ENCODE peak calls at places on chromosomes 13 and 19, in six cellular contexts. J is dorsolateral prefrontal cortex; Z is right lobe of liver; W is fibroblast of pulmonary artery; A is neuronal stem cell; Y is CD8-positive, alpha-beta T cell. X is an unnamed sample.

GRCh38 chr19:22882797-22883196 is 50.7 kb downstream of the ZNF723 start:
- DNase-seq in J (no peak), Z (no peak), W (peak), A (no peak), Y (no peak), X (no peak)

GRCh38 chr13:26749905-26750304 is 10.7 kb downstream of the GPR12 start:
- DNase-seq in J (no peak), Z (no peak), W (no peak), A (no peak), Y (no peak), X (no peak)

GRCh38 chr13:73223372-73223781 is 164.6 kb downstream of the KLF5 start:
- DNase-seq in J (no peak), Z (no peak), W (no peak), A (no peak), Y (no peak), X (no peak)

GRCh38 chr19:56690668-56691067 is 19.1 kb upstream of the ZNF835 start:
- DNase-seq in J (no peak), Z (no peak), W (no peak), A (no peak), Y (no peak), X (no peak)

GRCh38 chr19:18194554-18195238 is 1.7 kb downstream of the MPV17L2 start:
- DNase-seq in J (no peak), Z (no peak), W (peak), A (no peak), Y (peak), X (no peak)

GRCh38 chr13:113889467-113889866 is 25.6 kb upstream of the GAS6 start:
- DNase-seq in J (no peak), Z (no peak), W (no peak), A (no peak), Y (no peak), X (no peak)

GRCh38 chr19:4971424-4971793 is 2.5 kb downstream of the KDM4B start:
- DNase-seq in J (no peak), Z (peak), W (no peak), A (no peak), Y (no peak), X (no peak)

GRCh38 chr13:72998012-72998411 is 60.8 kb upstream of the KLF5 start:
- DNase-seq in J (no peak), Z (no peak), W (no peak), A (no peak), Y (no peak), X (no peak)

GRCh38 chr13:44142911-44143665 is 230.5 kb upstream of the SERP2 start:
- DNase-seq in J (no peak), Z (no peak), W (peak), A (no peak), Y (no peak), X (no peak)

GRCh38 chr13:102651892-102652291 is 43.0 kb downstream of the METTL21C start:
- DNase-seq in J (no peak), Z (no peak), W (peak), A (no peak), Y (no peak), X (no peak)

GRCh38 chr19:6232567-6232966 is 47.2 kb downstream of the MLLT1 start:
- DNase-seq in J (no peak), Z (no peak), W (peak), A (no peak), Y (no peak), X (no peak)

GRCh38 chr13:112842343-112842856 is 126.6 kb upstream of the MCF2L start:
- DNase-seq in J (no peak), Z (no peak), W (peak), A (peak), Y (no peak), X (no peak)

GRCh38 chr13:40563350-40564125 is 102.9 kb downstream of the FOXO1 start:
- DNase-seq in J (no peak), Z (peak), W (peak), A (no peak), Y (no peak), X (no peak)

GRCh38 chr19:35856546-35857149 is at the start of gene KIRREL2:
- DNase-seq in J (no peak), Z (no peak), W (no peak), A (peak), Y (peak), X (no peak)

GRCh38 chr13:99796175-99796819 is 175.3 kb downstream of the ZIC5 start:
- DNase-seq in J (no peak), Z (no peak), W (peak), A (peak), Y (peak), X (no peak)

GRCh38 chr13:106597190-106597589 is 29.3 kb upstream of the ARGLU1 start:
- DNase-seq in J (no peak), Z (no peak), W (peak), A (no peak), Y (no peak), X (no peak)

GRCh38 chr19:34067861-34068271 is 104.4 kb upstream of the LSM14A start:
- DNase-seq in J (no peak), Z (no peak), W (no peak), A (no peak), Y (no peak), X (no peak)

GRCh38 chr13:44063881-44064280 is 184.2 kb downstream of the LACC1 start:
- DNase-seq in J (no peak), Z (no peak), W (no peak), A (no peak), Y (no peak), X (no peak)

GRCh38 chr13:110812111-110812868 is 98.8 kb downstream of the ING1 start:
- DNase-seq in J (no peak), Z (no peak), W (peak), A (no peak), Y (no peak), X (no peak)
- H3K4me3 ChIP-seq in J (peak), Z (no peak), W (peak), A (peak), Y (no peak), X (peak)

GRCh38 chr19:38389957-38390924 is 1.7 kb downstream of the SPRED3 start:
- DNase-seq in J (no peak), Z (no peak), W (no peak), A (no peak), Y (no peak), X (no peak)
- H3K4me3 ChIP-seq in J (peak), Z (no peak), W (peak), A (peak), Y (no peak), X (no peak)

GRCh38 chr19:12778905-12779161 is 3.5 kb upstream of the HOOK2 start:
- DNase-seq in J (no peak), Z (no peak), W (no peak), A (no peak), Y (no peak), X (no peak)
- H3K4me3 ChIP-seq in J (peak), Z (peak), W (peak), A (no peak), Y (no peak), X (peak)

DNA sequence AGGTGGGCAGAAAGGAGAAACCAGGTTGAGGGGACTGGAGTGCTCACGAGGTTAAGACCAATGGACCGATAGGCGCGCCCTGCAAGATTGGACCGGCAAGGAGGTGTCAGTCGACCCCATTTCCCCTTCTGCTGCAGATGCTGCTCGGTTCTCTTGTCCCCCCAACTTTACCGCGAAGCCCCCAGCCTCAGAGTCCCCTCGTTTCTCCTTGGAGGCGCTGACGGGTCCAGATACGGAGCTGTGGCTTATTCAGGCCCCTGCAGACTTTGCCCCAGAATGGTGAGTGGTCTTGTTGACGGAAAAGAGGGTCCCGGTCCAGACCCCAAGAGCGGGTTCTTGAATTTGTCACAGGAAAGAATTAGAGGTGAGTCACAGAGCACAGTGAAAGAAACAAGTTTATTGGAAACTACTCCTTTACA is 522 bp downstream of the POLR1G start:
- DNase-seq in J (no peak), Z (no peak), W (no peak), A (no peak), Y (no peak), X (no peak)
- H3K4me3 ChIP-seq in J (peak), Z (peak), W (peak), A (peak), Y (peak), X (peak)

GRCh38 chr19:1282588-1283206 is 3.0 kb upstream of the EFNA2 start:
- DNase-seq in J (no peak), Z (no peak), W (no peak), A (no peak), Y (no peak), X (no peak)

GRCh38 chr19:1283207-1283916 is 2.3 kb upstream of the EFNA2 start:
- DNase-seq in J (no peak), Z (peak), W (no peak), A (no peak), Y (no peak), X (no peak)

GRCh38 chr19:1284293-1284978 is 1.2 kb upstream of the EFNA2 start:
- DNase-seq in J (no peak), Z (peak), W (no peak), A (no peak), Y (no peak), X (no peak)

GRCh38 chr19:1284979-1285736 is 515 bp upstream of the EFNA2 start:
- DNase-seq in J (no peak), Z (peak), W (no peak), A (no peak), Y (no peak), X (no peak)

DNA sequence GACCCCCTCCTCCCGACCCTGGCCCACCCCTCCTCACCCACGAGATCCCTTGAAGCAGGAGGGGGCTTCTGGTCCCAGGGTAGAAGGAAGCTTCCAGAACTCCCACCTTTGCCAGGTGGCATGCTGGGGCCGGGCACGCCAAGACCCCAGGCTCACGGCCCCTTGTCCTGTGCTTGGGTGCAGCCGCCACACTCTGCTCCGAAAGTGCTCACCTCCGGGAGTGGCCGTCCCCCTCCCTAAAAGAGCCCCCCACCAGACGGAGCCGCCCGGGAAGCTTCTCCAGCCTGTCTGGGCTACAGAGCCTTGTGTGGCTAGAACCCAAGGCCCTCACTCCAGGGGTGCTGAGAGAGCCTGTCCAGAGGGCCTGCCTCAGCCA is 1.8 kb upstream of the EFNA2 start:
- DNase-seq in J (no peak), Z (no peak), W (no peak), A (no peak), Y (no peak), X (no peak)
- H3K4me3 ChIP-seq in J (no peak), Z (peak), W (no peak), A (no peak), Y (no peak), X (no peak)

DNA sequence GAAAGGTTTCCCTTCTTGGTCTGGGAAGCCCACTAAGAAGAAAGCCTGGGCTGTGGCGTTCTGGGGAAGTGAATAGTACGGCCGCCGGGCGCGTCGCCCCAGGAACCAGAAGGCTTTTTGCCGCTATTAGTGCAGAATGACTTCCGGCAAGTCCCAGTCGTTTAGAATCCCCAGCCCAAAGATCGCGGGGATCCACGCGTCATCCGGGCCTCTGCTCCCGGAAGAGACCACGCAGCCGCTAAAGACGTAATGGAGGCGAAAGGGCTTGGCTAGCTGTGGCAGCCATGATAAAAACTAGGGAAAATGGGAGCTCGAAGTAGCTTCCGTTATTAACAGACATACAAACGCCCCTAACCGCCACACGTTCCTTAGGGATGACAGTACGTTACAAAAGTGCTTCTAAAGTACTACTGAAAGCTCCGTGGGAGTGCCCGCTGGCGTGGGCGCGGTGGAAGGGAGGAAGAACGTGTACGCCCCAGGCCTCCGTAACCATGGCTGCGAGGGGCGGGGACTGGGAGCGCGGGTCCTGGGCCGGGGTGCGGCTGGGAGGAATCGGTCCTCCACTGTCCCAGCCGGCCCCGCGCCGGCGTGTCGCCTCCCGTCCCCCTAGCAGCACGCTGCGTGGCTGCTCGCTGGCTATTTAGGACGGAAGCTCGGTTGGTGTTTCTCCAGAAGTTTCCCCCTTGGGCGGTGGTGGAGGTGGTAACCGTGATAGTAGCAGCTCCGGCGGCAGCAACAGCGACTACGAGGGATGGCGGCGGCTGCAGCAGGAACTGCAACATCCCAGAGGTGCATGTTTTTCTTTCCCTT is at the start of gene SUGT1:
- DNase-seq in J (peak), Z (peak), W (peak), A (peak), Y (peak), X (peak)
- H3K4me3 ChIP-seq in J (peak), Z (peak), W (peak), A (peak), Y (peak), X (peak)

GRCh38 chr19:28446511-28446910 is 766.4 kb downstream of the UQCRFS1 start:
- DNase-seq in J (no peak), Z (no peak), W (no peak), A (no peak), Y (no peak), X (no peak)
- H3K4me3 ChIP-seq in J (no peak), Z (no peak), W (no peak), A (no peak), Y (no peak), X (no peak)

GRCh38 chr13:110524484-110525254 is 36.9 kb downstream of the RAB20 start:
- DNase-seq in J (no peak), Z (peak), W (no peak), A (no peak), Y (no peak), X (no peak)
- H3K4me3 ChIP-seq in J (no peak), Z (peak), W (no peak), A (no peak), Y (no peak), X (no peak)

DNA sequence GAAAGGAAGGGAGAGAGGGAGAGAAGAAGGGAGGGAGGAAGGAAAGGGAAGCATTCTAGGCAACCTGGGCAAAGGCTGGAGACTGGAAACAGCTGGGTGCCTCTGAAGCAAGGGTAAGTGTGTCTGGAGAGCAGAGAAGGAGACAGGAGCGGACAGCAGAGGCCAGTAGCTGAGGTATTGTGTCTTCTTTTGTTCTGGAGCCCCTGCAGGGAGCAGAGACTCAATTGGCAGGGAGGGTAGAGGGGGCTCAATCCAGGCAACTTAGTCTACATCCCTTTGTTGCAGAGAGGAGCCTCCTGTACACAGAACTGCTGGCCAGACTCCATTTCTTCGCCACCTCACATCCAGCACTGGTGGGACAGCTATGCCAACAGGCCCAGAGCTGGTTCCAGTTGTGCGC is 53.2 kb downstream of the NWD1 start:
- DNase-seq in J (no peak), Z (no peak), W (no peak), A (no peak), Y (no peak), X (no peak)
- H3K4me3 ChIP-seq in J (no peak), Z (no peak), W (no peak), A (no peak), Y (no peak), X (no peak)

X was measured in effector memory CD4-positive, alpha-beta T cell.